ENCODE peak calls at places on chromosomes 6 and 20, in six cellular contexts. M is suprapubic skin, D is right lobe of liver, W is IMR-90, V is upper lobe of right lung, A is pancreas. R is an unnamed sample. For H3K27me3, the result is how much of the 10 kb centered on the place peaks cover.

GRCh38 chr20:46118481-46119020 is 437 bp downstream of the CD40 start:
- DNase-seq in M (peak), D (no peak), W (no peak), V (peak), A (peak), R (peak)

GRCh38 chr6:41939848-41940758 is 1.5 kb downstream of the CCND3 start:
- DNase-seq in M (no peak), D (peak), W (peak), V (no peak), A (no peak), R (no peak)

GRCh38 chr6:166166314-166167257 is 1.1 kb downstream of the TBXT start:
- DNase-seq in M (no peak), D (no peak), W (no peak), V (no peak), A (no peak), R (no peak)

GRCh38 chr6:7267071-7267470 is 45.9 kb downstream of the SSR1 start:
- DNase-seq in M (peak), D (peak), W (no peak), V (no peak), A (peak), R (no peak)

GRCh38 chr20:50371878-50372769 is 138.1 kb upstream of the PTPN1 start:
- DNase-seq in M (no peak), D (no peak), W (peak), V (no peak), A (no peak), R (no peak)

GRCh38 chr20:23145281-23145700 is 59.2 kb upstream of the CD93 start:
- DNase-seq in M (peak), D (peak), W (peak), V (peak), A (no peak), R (no peak)

GRCh38 chr20:8722277-8722928 is 346.5 kb upstream of the PLCB4 start:
- DNase-seq in M (no peak), D (no peak), W (peak), V (no peak), A (peak), R (no peak)

GRCh38 chr6:42088101-42088591 is 37.8 kb downstream of the TAF8 start:
- DNase-seq in M (no peak), D (no peak), W (peak), V (no peak), A (no peak), R (no peak)

GRCh38 chr6:155461636-155462035 is 6.0 kb upstream of the NOX3 start:
- DNase-seq in M (no peak), D (no peak), W (peak), V (no peak), A (no peak), R (no peak)

DNA sequence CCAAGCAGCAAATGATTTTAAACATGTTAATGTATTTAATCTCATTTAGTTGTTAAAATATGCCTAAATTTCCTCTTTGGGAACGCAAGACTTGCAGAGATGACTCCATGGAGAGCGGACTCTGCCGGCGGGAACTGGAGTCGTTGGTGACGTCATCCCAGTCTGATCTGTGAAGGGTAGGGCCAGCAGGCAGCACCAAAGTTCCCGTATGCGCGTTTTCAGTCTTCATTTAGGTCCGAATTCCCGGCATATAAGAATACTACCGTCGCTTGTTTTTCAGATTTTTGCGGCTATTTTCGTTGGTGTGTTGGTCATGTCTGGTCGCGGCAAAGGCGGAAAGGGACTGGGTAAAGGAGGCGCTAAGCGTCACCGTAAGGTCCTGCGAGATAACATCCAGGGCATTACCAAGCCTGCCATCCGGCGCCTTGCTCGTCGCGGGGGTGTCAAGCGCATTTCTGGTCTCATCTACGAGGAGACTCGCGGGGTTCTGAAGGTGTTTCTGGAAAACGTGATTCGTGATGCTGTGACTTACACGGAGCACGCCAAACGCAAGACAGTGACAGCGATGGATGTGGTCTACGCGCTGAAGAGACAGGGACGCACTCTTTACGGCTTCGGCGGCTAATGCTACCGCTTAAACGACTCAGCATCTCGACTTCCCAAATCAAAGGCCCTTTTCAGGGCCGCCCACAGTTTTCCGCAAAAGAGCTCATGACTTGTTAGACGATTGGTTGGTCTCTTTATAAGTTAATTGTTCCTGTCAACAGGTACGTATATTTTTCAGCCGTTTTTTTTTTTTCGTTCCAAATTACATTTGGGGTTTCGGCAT is 117.3 kb downstream of the HFE start:
- DNase-seq in M (peak), D (peak), W (peak), V (peak), A (peak), R (peak)
- TF ChIP-seq CTCF in M (peak), D (peak), W (peak), V (peak), A (no peak), R (peak)

GRCh38 chr20:48818031-48818370 is 9.8 kb downstream of the PREX1 start:
- DNase-seq in M (no peak), D (no peak), W (no peak), V (no peak), A (no peak), R (no peak)

GRCh38 chr20:48820649-48820973 is 7.2 kb downstream of the PREX1 start:
- DNase-seq in M (no peak), D (no peak), W (no peak), V (no peak), A (no peak), R (no peak)

GRCh38 chr20:48819813-48820648 is 7.8 kb downstream of the PREX1 start:
- DNase-seq in M (no peak), D (no peak), W (no peak), V (no peak), A (no peak), R (no peak)

GRCh38 chr20:48818481-48818987 is 9.3 kb downstream of the PREX1 start:
- DNase-seq in M (no peak), D (no peak), W (no peak), V (no peak), A (no peak), R (peak)

DNA sequence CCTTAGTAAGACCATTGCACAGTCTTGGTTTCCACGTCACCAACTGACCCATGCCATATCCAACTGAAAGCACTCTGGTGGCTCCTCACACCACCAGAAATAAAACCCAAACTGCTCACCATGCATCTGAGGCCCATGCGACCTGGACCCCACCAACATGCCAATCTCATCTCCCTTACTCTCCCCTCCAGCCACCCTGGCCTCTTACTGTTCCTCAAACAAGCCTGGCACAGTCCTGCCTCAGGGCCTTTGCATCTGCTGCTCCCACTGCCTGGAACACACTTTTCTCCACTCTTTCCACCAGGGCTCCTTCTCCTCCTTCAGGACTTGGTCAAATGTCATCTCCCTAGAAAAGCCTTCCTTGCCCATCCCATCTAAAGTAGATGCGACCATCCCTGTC is 8.7 kb downstream of the PREX1 start:
- DNase-seq in M (no peak), D (no peak), W (no peak), V (no peak), A (no peak), R (no peak)
- H3K4me3 ChIP-seq in M (no peak), D (no peak), W (no peak), V (no peak), A (no peak), R (no peak)

GRCh38 chr6:3228791-3229565 is 1.5 kb upstream of the TUBB2B start:
- DNase-seq in M (no peak), D (no peak), W (no peak), V (peak), A (no peak), R (peak)

GRCh38 chr6:3227363-3228045 is at the start of gene TUBB2B:
- DNase-seq in M (no peak), D (no peak), W (peak), V (no peak), A (peak), R (peak)

GRCh38 chr6:3228046-3228671 is 706 bp upstream of the TUBB2B start:
- DNase-seq in M (no peak), D (no peak), W (no peak), V (no peak), A (peak), R (peak)

GRCh38 chr6:3229566-3230274 is 2.3 kb upstream of the TUBB2B start:
- DNase-seq in M (no peak), D (no peak), W (no peak), V (no peak), A (no peak), R (peak)

GRCh38 chr6:3226422-3227362 is 761 bp downstream of the TUBB2B start:
- DNase-seq in M (no peak), D (no peak), W (no peak), V (peak), A (no peak), R (peak)
- H3K27me3 ChIP-seq in M (half or more), D (under half), W (under half), V (half or more), A (under half), R (under half)

GRCh38 chr20:64137598-64138031 is 26.6 kb upstream of the MYT1 start:
- DNase-seq in M (peak), D (peak), W (no peak), V (peak), A (no peak), R (no peak)

GRCh38 chr20:64130876-64131275 is 23.5 kb upstream of the NPBWR2 start:
- DNase-seq in M (peak), D (peak), W (no peak), V (no peak), A (no peak), R (no peak)

GRCh38 chr20:64131406-64131805 is 24.0 kb upstream of the NPBWR2 start:
- DNase-seq in M (peak), D (peak), W (no peak), V (peak), A (no peak), R (no peak)

GRCh38 chr20:64136004-64136710 is 28.1 kb upstream of the MYT1 start:
- DNase-seq in M (peak), D (no peak), W (no peak), V (peak), A (no peak), R (no peak)

GRCh38 chr20:64133951-64134407 is 26.6 kb upstream of the NPBWR2 start:
- DNase-seq in M (peak), D (peak), W (no peak), V (peak), A (no peak), R (no peak)
- TF ChIP-seq CTCF in M (no peak), D (no peak), W (peak), V (no peak), A (no peak), R (peak)

GRCh38 chr6:101722991-101723579 is 329.6 kb downstream of the GRIK2 start:
- DNase-seq in M (no peak), D (no peak), W (peak), V (no peak), A (no peak), R (no peak)
- H3K4me3 ChIP-seq in M (no peak), D (no peak), W (no peak), V (no peak), A (no peak), R (no peak)

GRCh38 chr6:168300975-168301647 is 18.5 kb downstream of the DACT2 start:
- DNase-seq in M (no peak), D (peak), W (no peak), V (no peak), A (no peak), R (no peak)

GRCh38 chr6:168303982-168304751 is 15.4 kb downstream of the DACT2 start:
- DNase-seq in M (no peak), D (peak), W (no peak), V (no peak), A (no peak), R (no peak)

GRCh38 chr6:168299541-168300511 is 19.8 kb downstream of the DACT2 start:
- DNase-seq in M (no peak), D (peak), W (no peak), V (no peak), A (no peak), R (no peak)

GRCh38 chr6:168302534-168302933 is 17.0 kb downstream of the DACT2 start:
- DNase-seq in M (no peak), D (peak), W (no peak), V (no peak), A (no peak), R (no peak)

GRCh38 chr6:168301648-168302398 is 17.8 kb downstream of the DACT2 start:
- DNase-seq in M (no peak), D (peak), W (no peak), V (no peak), A (no peak), R (no peak)
- H3K27me3 ChIP-seq in M (under half), D (under half), W (under half), V (under half), A (under half), R (under half)